ENCODE peak calls at places on chromosomes 1 and 21, in four cellular contexts. O is BJ, L is astrocyte of the cerebellum, W is A549. B is an unnamed sample.
A peak's percentile ranks its signal among the peaks of the same experiment; 100 is the strongest.

GRCh38 chr1:7198664-7199063 is 413.4 kb downstream of the CAMTA1 start:
- DNase-seq in W (no peak), O (no peak), L (no peak), B (no peak)

GRCh38 chr1:202018476-202019234 is 8.3 kb downstream of the ELF3 start:
- DNase-seq in W (peak; percentile 99), L (no peak), O (no peak), B (no peak)

GRCh38 chr1:153429266-153430165 is 13.2 kb downstream of the S100A7A start:
- DNase-seq in L (no peak), W (no peak), O (no peak), B (no peak)

GRCh38 chr1:27372022-27372807 is 2.4 kb downstream of the FCN3 start:
- DNase-seq in W (no peak), L (no peak), O (no peak), B (no peak)

GRCh38 chr1:51473716-51474115 is 45.4 kb downstream of the EPS15 start:
- DNase-seq in W (no peak), L (no peak), O (no peak), B (no peak)

GRCh38 chr1:207619833-207620572 is 24.9 kb upstream of the CR1L start:
- DNase-seq in O (no peak), W (peak; percentile 55), L (peak; percentile 8), B (no peak)

GRCh38 chr1:244807138-244807537 is 28.3 kb upstream of the COX20 start:
- DNase-seq in L (no peak), O (no peak), W (no peak), B (no peak)

GRCh38 chr1:16215882-16216753 is 3.7 kb upstream of the ARHGEF19 start:
- DNase-seq in O (no peak), L (peak; percentile 44), W (peak; percentile 58), B (no peak)

GRCh38 chr1:168136709-168137514 is at the start of gene GPR161:
- DNase-seq in L (no peak), O (no peak), W (peak; percentile 51), B (no peak)

GRCh38 chr1:118739421-118739930 is 248.7 kb downstream of the TBX15 start:
- DNase-seq in L (peak; percentile 1), W (no peak), O (no peak), B (no peak)

GRCh38 chr1:201042663-201043461 is 19.3 kb upstream of the KIF21B start:
- DNase-seq in W (peak; percentile 78), L (peak; percentile 53), O (no peak), B (no peak)

GRCh38 chr1:158067651-158068050 is 74.2 kb downstream of the KIRREL1 start:
- DNase-seq in L (no peak), O (peak; percentile 34), W (no peak), B (no peak)

GRCh38 chr1:3097861-3098260 is 28.9 kb downstream of the PRDM16 start:
- DNase-seq in W (no peak), O (no peak), L (no peak), B (no peak)

GRCh38 chr21:15020797-15021196 is 44.0 kb downstream of the NRIP1 start:
- DNase-seq in O (no peak), W (no peak), L (no peak), B (no peak)
- TF ChIP-seq CTCF in O (no peak), W (no peak), L (no peak), B (no peak)

GRCh38 chr21:42118121-42118795 is 47.1 kb downstream of the UMODL1 start:
- DNase-seq in L (no peak), O (no peak), W (no peak), B (no peak)

GRCh38 chr21:42121792-42122191 is 50.7 kb downstream of the UMODL1 start:
- DNase-seq in O (no peak), W (no peak), L (no peak), B (no peak)

GRCh38 chr21:42120904-42121535 is 49.9 kb downstream of the UMODL1 start:
- DNase-seq in W (no peak), L (no peak), O (no peak), B (no peak)

GRCh38 chr21:42118901-42119300 is 47.8 kb downstream of the UMODL1 start:
- DNase-seq in O (no peak), W (no peak), L (no peak), B (no peak)

GRCh38 chr21:42120056-42120903 is 49.2 kb downstream of the UMODL1 start:
- DNase-seq in L (no peak), O (no peak), W (no peak), B (no peak)
- H3K4me3 ChIP-seq in L (no peak overlapping the region), O (no peak overlapping the region), W (no peak overlapping the region), B (no peak overlapping the region)

GRCh38 chr1:241532173-241532553 is at the start of gene KMO:
- DNase-seq in O (no peak), L (no peak), W (no peak), B (no peak)

GRCh38 chr1:241532864-241533263 is 686 bp downstream of the KMO start:
- DNase-seq in O (no peak), W (no peak), L (no peak), B (no peak)

GRCh38 chr1:241533375-241534115 is 1.4 kb downstream of the KMO start:
- DNase-seq in W (no peak), O (no peak), L (no peak), B (no peak)

GRCh38 chr1:241527146-241527545 is 5.0 kb upstream of the KMO start:
- DNase-seq in L (no peak), W (no peak), O (no peak), B (no peak)

DNA sequence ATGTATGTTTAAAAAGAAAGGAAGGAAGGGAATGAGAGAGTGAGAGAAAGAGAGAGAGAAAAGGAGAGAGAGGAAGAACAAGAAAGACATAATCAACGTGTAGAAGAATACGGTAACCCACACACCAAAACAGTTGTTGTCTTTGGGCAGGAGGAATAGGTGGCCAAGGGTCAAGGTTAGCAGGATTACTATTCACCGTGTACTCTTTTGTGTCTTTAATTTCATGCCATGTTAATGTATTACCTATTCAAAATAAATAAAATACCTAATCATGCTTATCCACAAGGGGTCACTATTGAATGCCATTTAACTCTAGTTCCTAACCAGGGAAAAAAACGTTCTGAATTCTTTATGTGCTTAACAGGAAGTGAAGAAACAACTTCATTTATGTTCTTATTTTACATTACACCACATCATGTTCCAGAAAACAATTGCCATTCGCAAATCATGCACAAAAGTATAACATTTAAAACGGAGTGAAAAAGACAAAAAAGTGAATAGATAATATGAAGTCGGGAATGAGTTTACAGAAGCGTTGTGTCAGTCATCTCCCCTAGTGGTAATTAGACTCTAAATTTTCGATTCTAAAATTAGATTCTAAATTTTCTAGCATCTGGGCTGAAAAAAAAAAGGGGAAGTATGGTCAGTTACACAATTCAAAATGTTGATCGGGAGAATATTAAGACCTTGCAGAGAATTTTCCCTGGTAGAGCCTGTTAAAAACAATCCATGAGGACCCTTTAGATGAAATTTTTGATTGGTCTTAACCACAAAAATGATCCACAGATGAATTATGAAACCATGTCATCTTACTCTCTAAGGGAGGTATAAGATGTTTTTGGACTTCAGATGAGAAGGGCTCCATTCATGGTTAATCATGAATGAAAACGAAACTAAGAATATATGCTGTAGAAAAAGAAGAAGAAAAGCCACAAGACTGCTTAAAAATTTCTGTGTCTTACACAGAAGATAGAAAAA is 694 bp upstream of the KMO start:
- DNase-seq in L (peak; percentile 68), W (peak; percentile 77), O (peak; percentile 28), B (peak; percentile 39)
- TF ChIP-seq CTCF in L (peak; percentile 20), W (peak; percentile 93), O (peak; percentile 46), B (peak; percentile 55)

GRCh38 chr1:87450615-87451209 is 122.0 kb downstream of the LMO4 start:
- DNase-seq in W (peak; percentile 21), O (no peak), L (no peak), B (no peak)
- H3K4me3 ChIP-seq in W (no peak overlapping the region), O (no peak overlapping the region), L (no peak overlapping the region), B (no peak overlapping the region)

B was measured in retinal pigment epithelial cell.